ENCODE peak calls at places on chromosomes 13 and 19, in four cellular contexts. C is ascending aorta, J is epithelial cell of esophagus, R is AG09309. S is an unnamed sample.

GRCh38 chr19:15248648-15249559 is 16.7 kb upstream of the EPHX3 start:
- DNase-seq in C (peak), R (peak), J (peak), S (peak)

GRCh38 chr13:85575110-85575509 is 224.1 kb downstream of the SLITRK6 start:
- DNase-seq in J (no peak), R (no peak), C (no peak), S (no peak)

GRCh38 chr13:49627831-49628652 is at the start of gene ARL11:
- DNase-seq in J (peak), R (no peak), C (no peak), S (no peak)

GRCh38 chr13:35695411-35695810 is 218.9 kb upstream of the MAB21L1 start:
- DNase-seq in J (no peak), R (no peak), C (no peak), S (no peak)

GRCh38 chr13:77544365-77544764 is 8.9 kb downstream of the SCEL start:
- DNase-seq in J (peak), C (no peak), R (no peak), S (no peak)

GRCh38 chr13:22061371-22061805 is 390.5 kb downstream of the FGF9 start:
- DNase-seq in C (no peak), J (no peak), R (no peak), S (no peak)

GRCh38 chr13:61414136-61414535 is 1.5 kb downstream of the PCDH20 start:
- DNase-seq in C (no peak), J (no peak), R (no peak), S (no peak)

GRCh38 chr19:58498316-58499020 is 13.3 kb downstream of the SLC27A5 start:
- DNase-seq in C (no peak), R (no peak), J (no peak), S (no peak)

GRCh38 chr13:44759723-44760360 is 183.7 kb upstream of the TSC22D1 start:
- DNase-seq in R (no peak), J (peak), C (no peak), S (no peak)

GRCh38 chr13:106372199-106373160 is 163.0 kb downstream of the EFNB2 start:
- DNase-seq in R (peak), C (no peak), J (peak), S (no peak)

GRCh38 chr19:54364775-54365257 is at the start of gene LAIR1:
- DNase-seq in J (no peak), R (no peak), C (no peak), S (no peak)

GRCh38 chr19:17420267-17420924 is 549 bp downstream of the MVB12A start:
- DNase-seq in R (no peak), J (peak), C (no peak), S (no peak)

DNA sequence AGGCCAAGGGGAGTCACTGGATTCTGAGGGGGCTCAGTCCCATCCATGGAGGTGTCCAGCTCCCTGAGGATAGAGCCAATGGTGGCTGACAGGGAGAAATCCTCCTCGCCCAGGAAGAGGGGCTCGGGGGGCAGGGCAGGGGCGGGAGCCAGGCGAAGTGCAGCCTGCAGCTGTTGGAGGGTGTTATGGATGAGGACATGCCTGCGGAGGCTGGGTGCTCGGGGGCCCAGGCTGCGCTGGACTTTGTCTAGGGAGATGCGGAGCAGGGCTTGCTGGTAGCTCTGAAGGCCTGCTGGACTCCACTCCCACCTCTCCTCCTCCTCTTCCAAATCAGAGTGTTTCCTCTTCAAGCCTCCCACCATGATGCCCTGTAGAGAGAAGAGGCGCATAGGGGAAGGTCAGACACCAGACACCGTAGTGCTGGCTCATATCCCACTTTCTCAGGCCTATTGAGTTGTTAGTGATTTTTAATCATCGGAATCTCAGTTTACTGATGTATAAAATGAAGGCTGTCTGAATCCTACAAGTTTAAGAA is 2.3 kb downstream of the SERTAD3 start:
- DNase-seq in R (no peak), J (no peak), C (no peak), S (no peak)
- TF ChIP-seq CTCF in R (no peak), J (no peak), C (no peak), S (no peak)

GRCh38 chr13:20482275-20482761 is 43.3 kb downstream of the CRYL1 start:
- DNase-seq in J (peak), R (no peak), C (no peak), S (no peak)
- H3K4me3 ChIP-seq in J (no peak), R (no peak), C (no peak), S (no peak)

GRCh38 chr19:23071087-23071511 is 45.7 kb upstream of the ZNF730 start:
- DNase-seq in J (no peak), C (no peak), R (no peak), S (no peak)

GRCh38 chr19:23075031-23075733 is 41.6 kb upstream of the ZNF730 start:
- DNase-seq in R (peak), C (no peak), J (peak), S (no peak)

GRCh38 chr19:23065306-23065705 is 51.5 kb upstream of the ZNF730 start:
- DNase-seq in R (no peak), J (no peak), C (no peak), S (no peak)

DNA sequence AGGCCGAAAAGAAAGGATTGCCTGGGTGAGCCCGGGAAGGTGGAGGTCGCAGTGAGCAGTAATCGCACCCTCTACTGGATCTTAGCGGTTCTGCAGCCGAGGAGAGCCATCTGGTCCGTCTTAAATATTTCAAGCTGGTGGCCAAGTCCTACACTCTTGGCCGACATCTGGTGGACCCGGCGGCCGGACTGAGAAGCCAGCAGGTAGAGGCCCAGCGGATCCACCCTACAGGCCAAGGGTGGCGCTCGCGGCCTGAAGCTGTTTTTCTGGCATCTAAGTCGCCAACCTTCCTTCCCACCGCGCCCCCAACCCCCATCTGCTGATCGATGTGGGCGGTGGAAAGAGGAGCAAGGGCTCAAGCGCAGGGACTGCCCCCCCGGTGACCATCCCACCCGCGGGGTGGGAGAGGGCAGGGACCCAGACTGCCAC is 46.5 kb upstream of the ZNF730 start:
- DNase-seq in J (peak), C (no peak), R (no peak), S (no peak)
- TF ChIP-seq CTCF in J (peak), C (peak), R (peak), S (peak)

DNA sequence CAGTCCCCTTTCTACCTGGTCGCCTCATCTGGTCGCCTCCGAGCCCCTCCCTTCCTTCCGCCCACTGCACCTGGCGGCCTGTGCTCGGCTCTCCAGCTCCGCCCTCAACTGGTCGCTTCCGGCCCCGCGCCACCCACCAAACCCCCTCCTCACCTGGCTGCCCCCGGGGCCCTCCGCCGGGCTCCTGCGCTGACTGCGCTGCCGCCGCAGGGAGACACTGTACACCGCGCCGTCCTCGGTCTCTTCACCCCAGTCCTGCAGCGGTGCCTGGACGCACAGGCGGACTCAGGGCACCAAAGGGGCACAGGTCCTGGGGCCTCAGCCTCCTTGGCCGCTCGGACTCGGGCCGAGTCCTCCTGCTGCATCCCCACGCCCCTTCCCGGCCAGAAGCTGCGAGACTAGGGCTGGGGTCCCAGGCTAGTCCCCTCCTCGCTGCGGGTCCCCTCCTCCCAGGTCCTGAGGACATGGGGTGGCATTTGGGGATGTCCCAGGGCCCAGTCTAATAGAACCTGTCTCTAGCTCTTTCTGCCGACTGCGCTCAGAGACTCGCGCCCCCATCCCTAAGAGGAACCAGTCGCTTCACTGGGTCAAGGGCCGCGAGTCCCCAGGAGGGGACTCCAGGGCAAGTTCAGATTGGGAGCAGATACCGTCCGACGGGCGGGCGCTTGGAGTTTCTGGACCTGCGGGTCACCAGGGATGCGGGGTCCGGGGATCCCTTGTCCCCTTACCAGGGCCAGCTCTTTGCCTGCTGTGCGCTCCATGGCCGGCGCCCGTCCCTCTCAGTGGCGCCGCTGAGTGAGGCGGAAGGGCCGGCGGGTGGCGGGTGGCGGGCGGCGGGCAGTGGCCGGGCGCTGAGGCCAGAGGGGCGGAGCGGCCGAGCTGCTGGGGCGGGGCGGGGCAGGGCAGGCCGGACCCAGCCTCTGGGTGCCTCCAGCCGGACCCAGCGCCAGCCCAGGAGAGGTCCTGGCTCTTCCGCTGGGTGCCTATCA is at the start of gene RGL3:
- DNase-seq in R (no peak), J (no peak), C (no peak), S (no peak)
- H3K4me3 ChIP-seq in R (peak), J (no peak), C (peak), S (peak)

GRCh38 chr13:94800423-94800822 is 88.1 kb upstream of the SOX21 start:
- DNase-seq in R (peak), J (peak), C (no peak), S (no peak)
- TF ChIP-seq CTCF in R (peak), J (peak), C (no peak), S (no peak)

DNA sequence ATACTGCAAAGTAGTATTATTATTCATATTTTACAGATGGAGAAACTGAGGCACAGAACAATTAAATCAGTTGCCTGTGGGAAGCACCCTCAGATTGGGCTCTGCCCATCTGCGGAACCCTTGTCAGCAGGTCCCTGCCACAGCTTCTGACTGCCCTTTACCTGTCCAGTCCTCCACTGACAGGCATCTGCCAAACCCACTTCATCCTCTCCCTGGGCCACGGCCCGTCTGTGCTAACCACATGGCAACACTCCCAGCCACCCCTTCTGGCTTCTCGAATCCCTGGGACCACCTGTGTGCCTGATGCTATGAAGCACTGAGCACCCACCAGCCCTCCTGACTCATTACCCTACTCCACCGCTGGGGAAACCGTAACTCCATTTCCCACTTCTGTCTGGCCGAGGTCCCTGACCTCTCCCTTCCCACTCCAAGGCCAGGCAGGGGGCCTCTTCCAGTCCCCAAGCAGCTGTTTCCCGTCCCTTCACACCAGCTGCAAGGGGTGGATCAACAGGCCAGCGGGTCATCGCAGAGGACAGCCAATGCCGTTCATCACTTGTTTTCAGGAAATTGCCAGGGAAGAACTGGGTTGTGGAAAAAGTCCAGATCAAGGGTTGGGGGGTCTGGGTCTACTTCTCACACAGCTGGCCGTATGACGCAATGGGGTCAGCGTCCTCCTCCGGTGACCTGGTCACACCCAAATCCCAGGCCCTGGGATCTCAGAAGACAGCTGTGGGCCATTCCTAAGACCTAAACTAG is 2.5 kb downstream of the KANK3 start:
- DNase-seq in J (no peak), C (no peak), R (no peak), S (no peak)
- H3K4me3 ChIP-seq in J (no peak), C (no peak), R (no peak), S (no peak)

GRCh38 chr13:86725105-86725504 is 925.9 kb upstream of the SLITRK6 start:
- DNase-seq in J (no peak), C (no peak), R (no peak), S (no peak)
- TF ChIP-seq CTCF in J (no peak), C (no peak), R (no peak), S (no peak)

S was measured in coronary artery.